ENCODE peak calls at places on chromosomes 12 and 14, in six cellular contexts. T is iPS DF 6.9; M is endothelial cell of umbilical vein; J is substantia nigra; Z is GM04504; O is activated CD8-positive, alpha-beta memory T cell treated with anti-CD3 and anti-CD28 coated beads for 4 hours. D is an unnamed sample.

GRCh38 chr14:94040247-94040646 is 14.1 kb downstream of the OTUB2 start:
- DNase-seq in J (no peak), O (no peak), Z (no peak), M (no peak), T (no peak), D (no peak)

GRCh38 chr14:81625343-81625742 is 91.7 kb upstream of the SEL1L start:
- DNase-seq in Z (no peak), J (no peak), O (no peak), M (no peak), T (no peak), D (peak; percentile 58)

GRCh38 chr14:104403421-104404220 is 175.9 kb upstream of the C14orf180 start:
- DNase-seq in J (no peak), O (no peak), Z (no peak), M (no peak), T (no peak), D (no peak)

GRCh38 chr14:46048127-46048526 is 603.5 kb downstream of the RPL10L start:
- DNase-seq in O (no peak), T (peak; percentile 50), Z (peak; percentile 37), M (peak; percentile 53), J (no peak), D (no peak)

GRCh38 chr12:128578045-128578444 is 245.7 kb downstream of the SLC15A4 start:
- DNase-seq in O (no peak), M (no peak), T (no peak), Z (no peak), J (no peak), D (no peak)

GRCh38 chr12:26370098-26370497 is 174.7 kb downstream of the SSPN start:
- DNase-seq in M (no peak), Z (no peak), O (no peak), T (no peak), J (no peak), D (peak; percentile 30)

GRCh38 chr12:79691299-79692248 is 810 bp upstream of the PAWR start:
- DNase-seq in O (no peak), T (no peak), J (no peak), M (peak; percentile 83), Z (no peak), D (no peak)

GRCh38 chr12:3667485-3667884 is 85.4 kb downstream of the CRACR2A start:
- DNase-seq in T (no peak), Z (no peak), O (no peak), J (no peak), M (no peak), D (no peak)

GRCh38 chr12:14959126-14959440 is 2.3 kb downstream of the ARHGDIB start:
- DNase-seq in O (no peak), T (no peak), J (no peak), M (no peak), Z (no peak), D (no peak)

D was measured in hippocampal formation.